ENCODE peak calls at places on chromosomes 11 and 22, in eight cellular contexts. P is activated CD4-positive, alpha-beta T cell treated with anti-CD3 and anti-CD28 coated beads, Interleukin-2, amount 50 U/mL, for 1 hour; F is cardiac septum; J is KBM-7; O is Kasumi-1; B is CD8-positive, alpha-beta memory T cell; N is ACHN; K is RWPE2. S is an unnamed sample.

GRCh38 chr22:32864596-32864995 is 63.1 kb downstream of the TIMP3 start:
- DNase-seq in J (no peak), O (no peak), P (no peak), F (no peak), K (no peak), N (no peak), B (no peak), S (no peak)

GRCh38 chr11:119585038-119585666 is 143.8 kb downstream of the NECTIN1 start:
- DNase-seq in P (no peak), N (no peak), O (no peak), K (no peak), F (no peak), B (no peak), J (no peak), S (peak)

GRCh38 chr22:30754971-30755759 is 60.5 kb downstream of the OSBP2 start:
- DNase-seq in F (no peak), J (peak), O (peak), K (no peak), P (peak), B (peak), N (peak), S (peak)

GRCh38 chr11:117146521-117146920 is 2.4 kb downstream of the PAFAH1B2 start:
- DNase-seq in N (no peak), F (no peak), J (no peak), B (no peak), K (no peak), P (no peak), O (no peak), S (no peak)

GRCh38 chr11:1153105-1153950 is 4.4 kb upstream of the MUC5AC start:
- DNase-seq in B (no peak), J (no peak), P (no peak), O (no peak), N (peak), K (peak), F (peak), S (no peak)

GRCh38 chr11:57316017-57316416 is 8.7 kb downstream of the TNKS1BP1 start:
- DNase-seq in K (no peak), O (no peak), B (no peak), F (no peak), N (no peak), J (no peak), P (no peak), S (no peak)

GRCh38 chr11:97345031-97345430 is 955.2 kb downstream of the JRKL start:
- DNase-seq in J (no peak), N (no peak), B (no peak), P (no peak), F (no peak), O (no peak), K (no peak), S (no peak)

GRCh38 chr11:60724420-60724819 is at the start of gene MS4A18:
- DNase-seq in P (no peak), J (no peak), N (no peak), F (no peak), K (no peak), B (no peak), O (no peak), S (no peak)

GRCh38 chr11:12693075-12693473 is 18.9 kb downstream of the TEAD1 start:
- DNase-seq in P (no peak), O (no peak), B (no peak), N (peak), K (no peak), F (no peak), J (no peak), S (no peak)

GRCh38 chr22:46878549-46878948 is 116.1 kb downstream of the TBC1D22A start:
- DNase-seq in P (no peak), N (no peak), F (no peak), B (no peak), O (no peak), J (no peak), K (no peak), S (no peak)

GRCh38 chr22:46614070-46614931 is 5.9 kb upstream of the GRAMD4 start:
- DNase-seq in J (no peak), N (no peak), P (peak), O (no peak), F (no peak), B (peak), K (no peak), S (no peak)

GRCh38 chr11:35617687-35618496 is at the start of gene FJX1:
- DNase-seq in N (peak), P (no peak), O (peak), B (no peak), K (peak), J (peak), F (peak), S (peak)

GRCh38 chr11:8807544-8808225 is 103.3 kb upstream of the AKIP1 start:
- DNase-seq in F (no peak), K (no peak), J (no peak), P (no peak), O (no peak), B (no peak), N (peak), S (peak)

S was measured in left ventricle myocardium superior.